ENCODE peak calls at places on chromosomes 16 and 17, in four cellular contexts. One of them, this sample, is unnamed.

GRCh38 chr17:56676807-56677206 is 83.3 kb downstream of the NOG start:
- DNase-seq in K562: no peak
- DNase-seq in HL-60: no peak
- DNase-seq in GM12878: no peak
- DNase-seq in this sample: no peak

GRCh38 chr16:22369221-22369811 is 5.1 kb downstream of the CDR2 start:
- DNase-seq in K562: no peak
- DNase-seq in HL-60: peak
- DNase-seq in GM12878: no peak
- DNase-seq in this sample: no peak

GRCh38 chr16:86566601-86566965 is at the start of gene FOXC2:
- DNase-seq in K562: peak
- DNase-seq in HL-60: no peak
- DNase-seq in GM12878: no peak
- DNase-seq in this sample: no peak

GRCh38 chr17:39151680-39152058 is 232 bp upstream of the PLXDC1 start:
- DNase-seq in K562: no peak
- DNase-seq in HL-60: no peak
- DNase-seq in GM12878: no peak
- DNase-seq in this sample: no peak

GRCh38 chr17:7912927-7913524 is 3.1 kb downstream of the RNF227 start:
- DNase-seq in K562: peak
- DNase-seq in HL-60: peak
- DNase-seq in GM12878: peak
- DNase-seq in this sample: peak

GRCh38 chr16:66490774-66491715 is 58.9 kb downstream of the TK2 start:
- DNase-seq in K562: no peak
- DNase-seq in HL-60: no peak
- DNase-seq in GM12878: no peak
- DNase-seq in this sample: no peak

GRCh38 chr17:27602721-27603445 is 28.1 kb upstream of the LGALS9 start:
- DNase-seq in K562: peak
- DNase-seq in HL-60: peak
- DNase-seq in GM12878: no peak
- DNase-seq in this sample: peak

GRCh38 chr17:3885970-3886369 is 6.9 kb downstream of the CAMKK1 start:
- DNase-seq in K562: no peak
- DNase-seq in HL-60: no peak
- DNase-seq in GM12878: no peak
- DNase-seq in this sample: no peak

GRCh38 chr17:17032131-17032692 is 10.0 kb upstream of the MPRIP start:
- DNase-seq in K562: no peak
- DNase-seq in HL-60: no peak
- DNase-seq in GM12878: no peak
- DNase-seq in this sample: no peak

GRCh38 chr17:39776267-39776666 is 38.5 kb downstream of the GRB7 start:
- DNase-seq in K562: no peak
- DNase-seq in HL-60: no peak
- DNase-seq in GM12878: no peak
- DNase-seq in this sample: no peak

GRCh38 chr16:9437115-9437514 is 345.7 kb downstream of the HAPSTR1 start:
- DNase-seq in K562: peak
- DNase-seq in HL-60: no peak
- DNase-seq in GM12878: no peak
- DNase-seq in this sample: no peak

GRCh38 chr16:71738820-71739219 is 14.3 kb upstream of the PHLPP2 start:
- DNase-seq in K562: no peak
- DNase-seq in HL-60: no peak
- DNase-seq in GM12878: no peak
- DNase-seq in this sample: no peak

GRCh38 chr17:41967141-41967920 is 736 bp downstream of the CNP start:
- DNase-seq in K562: peak
- DNase-seq in HL-60: peak
- DNase-seq in GM12878: no peak
- DNase-seq in this sample: no peak

GRCh38 chr17:45952814-45953320 is 46.2 kb upstream of the STH start:
- DNase-seq in K562: no peak
- DNase-seq in HL-60: no peak
- DNase-seq in GM12878: no peak
- DNase-seq in this sample: no peak

GRCh38 chr16:87150359-87151280 is 166.6 kb downstream of the C16orf95 start:
- DNase-seq in K562: no peak
- DNase-seq in HL-60: no peak
- DNase-seq in GM12878: no peak
- DNase-seq in this sample: no peak

GRCh38 chr17:38761612-38762011 is 9.1 kb downstream of the PSMB3 start:
- DNase-seq in K562: peak
- DNase-seq in HL-60: peak
- DNase-seq in GM12878: no peak
- DNase-seq in this sample: no peak

GRCh38 chr17:79707931-79708891 is 22.5 kb upstream of the ENPP7 start:
- DNase-seq in K562: peak
- DNase-seq in HL-60: peak
- DNase-seq in GM12878: no peak
- DNase-seq in this sample: peak

GRCh38 chr16:79272141-79272577 is 328.4 kb downstream of the MAF start:
- DNase-seq in K562: no peak
- DNase-seq in HL-60: no peak
- DNase-seq in GM12878: no peak
- DNase-seq in this sample: no peak

GRCh38 chr17:9971991-9972390 is 66.9 kb upstream of the RCVRN start:
- DNase-seq in K562: no peak
- DNase-seq in HL-60: no peak
- DNase-seq in GM12878: no peak
- DNase-seq in this sample: no peak

GRCh38 chr17:30316736-30317135 is 17.1 kb downstream of the TMIGD1 start:
- DNase-seq in K562: no peak
- DNase-seq in HL-60: peak
- DNase-seq in GM12878: no peak
- DNase-seq in this sample: no peak

GRCh38 chr17:65987988-65988387 is 203.9 kb downstream of the CEP112 start:
- DNase-seq in K562: no peak
- DNase-seq in HL-60: peak
- DNase-seq in GM12878: peak
- DNase-seq in this sample: no peak

GRCh38 chr17:4968916-4969550 is 1.4 kb upstream of the SPAG7 start:
- DNase-seq in K562: no peak
- DNase-seq in HL-60: peak
- DNase-seq in GM12878: no peak
- DNase-seq in this sample: no peak

GRCh38 chr16:87178177-87178863 is 138.9 kb downstream of the C16orf95 start:
- DNase-seq in K562: no peak
- DNase-seq in HL-60: no peak
- DNase-seq in GM12878: no peak
- DNase-seq in this sample: no peak

GRCh38 chr16:59719121-59719520 is 985.0 kb upstream of the GOT2 start:
- DNase-seq in K562: no peak
- DNase-seq in HL-60: no peak
- DNase-seq in GM12878: no peak
- DNase-seq in this sample: no peak

GRCh38 chr17:75828051-75828400 is 16.2 kb downstream of the UNC13D start:
- DNase-seq in K562: no peak
- DNase-seq in HL-60: no peak
- DNase-seq in GM12878: no peak
- DNase-seq in this sample: no peak

GRCh38 chr17:82687375-82687861 is 11.1 kb downstream of the RAB40B start:
- DNase-seq in K562: no peak
- DNase-seq in HL-60: no peak
- DNase-seq in GM12878: peak
- DNase-seq in this sample: no peak

GRCh38 chr16:70018254-70018653 is 67.1 kb downstream of the CLEC18A start:
- DNase-seq in K562: peak
- DNase-seq in HL-60: peak
- DNase-seq in GM12878: peak
- DNase-seq in this sample: no peak

GRCh38 chr17:44115585-44116415 is 7.6 kb downstream of the HDAC5 start:
- DNase-seq in K562: peak
- DNase-seq in HL-60: peak
- DNase-seq in GM12878: no peak
- DNase-seq in this sample: no peak

GRCh38 chr16:29915590-29916247 is 10.3 kb downstream of the KCTD13 start:
- DNase-seq in K562: no peak
- DNase-seq in HL-60: no peak
- DNase-seq in GM12878: no peak
- DNase-seq in this sample: no peak

GRCh38 chr17:75698659-75699058 is 22.6 kb upstream of the ITGB4 start:
- DNase-seq in K562: no peak
- DNase-seq in HL-60: no peak
- DNase-seq in GM12878: no peak
- DNase-seq in this sample: no peak

GRCh38 chr16:74304164-74304834 is 7.7 kb downstream of the PSMD7 start:
- DNase-seq in K562: no peak
- DNase-seq in HL-60: no peak
- DNase-seq in GM12878: no peak
- DNase-seq in this sample: no peak

GRCh38 chr17:80799553-80800403 is 191.9 kb upstream of the CHMP6 start:
- DNase-seq in K562: no peak
- DNase-seq in HL-60: no peak
- DNase-seq in GM12878: no peak
- DNase-seq in this sample: no peak

GRCh38 chr17:79214940-79215604 is 140.4 kb downstream of the ENGASE start:
- DNase-seq in K562: no peak
- DNase-seq in HL-60: no peak
- DNase-seq in GM12878: no peak
- DNase-seq in this sample: no peak

GRCh38 chr16:57732011-57732410 is 3.6 kb upstream of the KATNB1 start:
- DNase-seq in K562: no peak
- DNase-seq in HL-60: no peak
- DNase-seq in GM12878: no peak
- DNase-seq in this sample: no peak

GRCh38 chr17:27646232-27646631 is 15.2 kb downstream of the LGALS9 start:
- DNase-seq in K562: no peak
- DNase-seq in HL-60: no peak
- DNase-seq in GM12878: no peak
- DNase-seq in this sample: no peak

GRCh38 chr16:14074544-14074943 is 3.4 kb downstream of the MRTFB start:
- DNase-seq in K562: no peak
- DNase-seq in HL-60: no peak
- DNase-seq in GM12878: no peak
- DNase-seq in this sample: no peak

GRCh38 chr16:30937692-30938091 is 11.2 kb upstream of the ORAI3 start:
- DNase-seq in K562: no peak
- DNase-seq in HL-60: peak
- DNase-seq in GM12878: no peak
- DNase-seq in this sample: no peak

GRCh38 chr16:78002915-78003538 is 19.3 kb upstream of the CLEC3A start:
- DNase-seq in K562: peak
- DNase-seq in HL-60: peak
- DNase-seq in GM12878: peak
- DNase-seq in this sample: peak

DNA sequence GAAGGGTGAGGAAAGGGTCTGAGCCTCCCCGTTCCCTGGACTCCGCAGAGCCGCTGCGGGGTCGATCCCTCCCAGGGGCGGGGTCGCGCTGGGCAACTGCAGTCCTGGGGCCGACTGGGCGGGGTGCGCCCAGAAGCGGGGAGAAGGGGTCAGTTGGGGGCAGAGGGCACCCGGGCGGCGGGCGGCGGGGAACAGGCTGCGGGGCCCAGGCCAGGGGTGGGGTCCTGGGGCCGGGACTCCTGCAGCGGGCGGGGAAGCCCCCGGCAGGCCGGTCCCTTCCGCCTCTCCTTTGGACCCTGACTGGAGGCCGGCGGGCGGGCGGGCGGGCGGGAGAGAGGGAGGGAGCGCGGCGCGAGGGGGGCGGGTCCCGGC is 360 bp downstream of the GGNBP2 start:
- DNase-seq in K562: no peak
- DNase-seq in HL-60: no peak
- DNase-seq in GM12878: no peak
- DNase-seq in this sample: no peak
- TF ChIP-seq SPI1 in K562: no peak
- TF ChIP-seq SPI1 in HL-60: no peak
- TF ChIP-seq SPI1 in GM12878: no peak
- TF ChIP-seq SPI1 in this sample: no peak

GRCh38 chr17:58232707-58233156 is 5.7 kb upstream of the LPO start:
- DNase-seq in K562: peak
- DNase-seq in HL-60: peak
- DNase-seq in GM12878: peak
- DNase-seq in this sample: no peak
- TF ChIP-seq SPI1 in K562: peak
- TF ChIP-seq SPI1 in HL-60: peak
- TF ChIP-seq SPI1 in GM12878: peak
- TF ChIP-seq SPI1 in this sample: peak

GRCh38 chr16:10992112-10992511 is 47.7 kb downstream of the CLEC16A start:
- DNase-seq in K562: no peak
- DNase-seq in HL-60: no peak
- DNase-seq in GM12878: no peak
- DNase-seq in this sample: no peak
- TF ChIP-seq SPI1 in K562: no peak
- TF ChIP-seq SPI1 in HL-60: no peak
- TF ChIP-seq SPI1 in GM12878: no peak
- TF ChIP-seq SPI1 in this sample: no peak

GRCh38 chr17:19978803-19979202 is 1.2 kb upstream of the AKAP10 start:
- DNase-seq in K562: no peak
- DNase-seq in HL-60: peak
- DNase-seq in GM12878: no peak
- DNase-seq in this sample: no peak
- TF ChIP-seq SPI1 in K562: no peak
- TF ChIP-seq SPI1 in HL-60: peak
- TF ChIP-seq SPI1 in GM12878: no peak
- TF ChIP-seq SPI1 in this sample: no peak

GRCh38 chr17:50931003-50931878 is 65.1 kb upstream of the TOB1 start:
- DNase-seq in K562: peak
- DNase-seq in HL-60: peak
- DNase-seq in GM12878: no peak
- DNase-seq in this sample: no peak

GRCh38 chr17:50934161-50934560 is 68.0 kb upstream of the TOB1 start:
- DNase-seq in K562: no peak
- DNase-seq in HL-60: no peak
- DNase-seq in GM12878: no peak
- DNase-seq in this sample: no peak

GRCh38 chr17:50935201-50936124 is 69.3 kb upstream of the TOB1 start:
- DNase-seq in K562: no peak
- DNase-seq in HL-60: no peak
- DNase-seq in GM12878: no peak
- DNase-seq in this sample: no peak

GRCh38 chr17:50934672-50935200 is 68.6 kb upstream of the TOB1 start:
- DNase-seq in K562: peak
- DNase-seq in HL-60: no peak
- DNase-seq in GM12878: no peak
- DNase-seq in this sample: no peak

GRCh38 chr17:50932584-50932901 is 66.4 kb upstream of the TOB1 start:
- DNase-seq in K562: no peak
- DNase-seq in HL-60: no peak
- DNase-seq in GM12878: no peak
- DNase-seq in this sample: no peak
- TF ChIP-seq SPI1 in K562: no peak
- TF ChIP-seq SPI1 in HL-60: no peak
- TF ChIP-seq SPI1 in GM12878: no peak
- TF ChIP-seq SPI1 in this sample: no peak

GRCh38 chr16:3735541-3735940 is 18.2 kb upstream of the TRAP1 start:
- DNase-seq in K562: no peak
- DNase-seq in HL-60: no peak
- DNase-seq in GM12878: no peak
- DNase-seq in this sample: no peak
- TF ChIP-seq SPI1 in K562: no peak
- TF ChIP-seq SPI1 in HL-60: no peak
- TF ChIP-seq SPI1 in GM12878: no peak
- TF ChIP-seq SPI1 in this sample: no peak

GRCh38 chr16:10876305-10876704 is 697 bp upstream of the CIITA start:
- DNase-seq in K562: no peak
- DNase-seq in HL-60: no peak
- DNase-seq in GM12878: no peak
- DNase-seq in this sample: no peak
- TF ChIP-seq SPI1 in K562: no peak
- TF ChIP-seq SPI1 in HL-60: no peak
- TF ChIP-seq SPI1 in GM12878: no peak
- TF ChIP-seq SPI1 in this sample: no peak

This sample was measured in GM12891.